ENCODE peak calls at places on chromosomes 5 and 9, in six cellular contexts. C is fibroblast of pulmonary artery; D is mesothelial cell of epicardium; O is fibroblast of mammary gland; Y is CD8-positive, alpha-beta T cell; V is endothelial cell. S is an unnamed sample.

GRCh38 chr5:60649288-60649917 is 50.6 kb downstream of the DEPDC1B start:
- DNase-seq in C (peak), D (no peak), O (peak), Y (no peak), V (no peak), S (no peak)

GRCh38 chr9:134065720-134066419 is 2.0 kb downstream of the BRD3 start:
- DNase-seq in C (peak), D (no peak), O (peak), Y (peak), V (no peak), S (peak)

GRCh38 chr5:9439651-9440292 is 106.1 kb downstream of the SEMA5A start:
- DNase-seq in C (no peak), D (no peak), O (no peak), Y (no peak), V (no peak), S (no peak)

GRCh38 chr9:84744726-84745125 is 75.2 kb downstream of the NTRK2 start:
- DNase-seq in C (no peak), D (no peak), O (no peak), Y (no peak), V (no peak), S (no peak)

GRCh38 chr9:132694144-132694543 is 23.9 kb downstream of the GTF3C4 start:
- DNase-seq in C (peak), D (no peak), O (peak), Y (no peak), V (no peak), S (no peak)

GRCh38 chr5:151584057-151584937 is 6.8 kb downstream of the FAT2 start:
- DNase-seq in C (no peak), D (no peak), O (no peak), Y (no peak), V (no peak), S (no peak)

GRCh38 chr5:163165277-163165676 is 272.1 kb upstream of the CCNG1 start:
- DNase-seq in C (no peak), D (no peak), O (no peak), Y (no peak), V (no peak), S (no peak)

GRCh38 chr9:94809778-94810177 is 83.3 kb downstream of the AOPEP start:
- DNase-seq in C (no peak), D (no peak), O (no peak), Y (no peak), V (peak), S (no peak)

GRCh38 chr9:131739988-131740648 is at the start of gene RAPGEF1:
- DNase-seq in C (peak), D (peak), O (no peak), Y (peak), V (peak), S (peak)

GRCh38 chr5:137098238-137098637 is 400.9 kb downstream of the SPOCK1 start:
- DNase-seq in C (no peak), D (no peak), O (no peak), Y (no peak), V (no peak), S (no peak)

GRCh38 chr9:117160254-117160653 is 254.6 kb downstream of the ASTN2 start:
- DNase-seq in C (no peak), D (no peak), O (no peak), Y (no peak), V (no peak), S (no peak)

GRCh38 chr5:156683509-156683908 is 166.6 kb upstream of the PPP1R2B start:
- DNase-seq in C (no peak), D (no peak), O (no peak), Y (no peak), V (no peak), S (no peak)

GRCh38 chr5:164301136-164301535 is 795.7 kb downstream of the MAT2B start:
- DNase-seq in C (no peak), D (no peak), O (no peak), Y (no peak), V (no peak), S (no peak)

GRCh38 chr5:150765789-150766149 is 7.0 kb upstream of the DCTN4 start:
- DNase-seq in C (no peak), D (no peak), O (no peak), Y (no peak), V (no peak), S (no peak)

GRCh38 chr9:26754494-26755188 is 138.0 kb downstream of the CAAP1 start:
- DNase-seq in C (no peak), D (no peak), O (no peak), Y (no peak), V (no peak), S (no peak)

GRCh38 chr9:126423022-126423708 is 96.5 kb downstream of the MVB12B start:
- DNase-seq in C (no peak), D (no peak), O (no peak), Y (peak), V (no peak), S (no peak)

GRCh38 chr5:1182633-1183423 is 18.6 kb upstream of the SLC6A19 start:
- DNase-seq in C (no peak), D (no peak), O (no peak), Y (no peak), V (no peak), S (no peak)

GRCh38 chr5:17808566-17808965 is 174.3 kb downstream of the TAF11L14 start:
- DNase-seq in C (no peak), D (no peak), O (no peak), Y (no peak), V (no peak), S (no peak)

GRCh38 chr5:120293796-120294195 is 170.3 kb upstream of the PRR16 start:
- DNase-seq in C (peak), D (no peak), O (peak), Y (no peak), V (no peak), S (no peak)

GRCh38 chr5:157253547-157253946 is 12.4 kb upstream of the CYFIP2 start:
- DNase-seq in C (peak), D (peak), O (peak), Y (no peak), V (peak), S (no peak)

GRCh38 chr5:69271376-69271775 is 36.7 kb downstream of the CDK7 start:
- DNase-seq in C (peak), D (no peak), O (peak), Y (no peak), V (no peak), S (no peak)

DNA sequence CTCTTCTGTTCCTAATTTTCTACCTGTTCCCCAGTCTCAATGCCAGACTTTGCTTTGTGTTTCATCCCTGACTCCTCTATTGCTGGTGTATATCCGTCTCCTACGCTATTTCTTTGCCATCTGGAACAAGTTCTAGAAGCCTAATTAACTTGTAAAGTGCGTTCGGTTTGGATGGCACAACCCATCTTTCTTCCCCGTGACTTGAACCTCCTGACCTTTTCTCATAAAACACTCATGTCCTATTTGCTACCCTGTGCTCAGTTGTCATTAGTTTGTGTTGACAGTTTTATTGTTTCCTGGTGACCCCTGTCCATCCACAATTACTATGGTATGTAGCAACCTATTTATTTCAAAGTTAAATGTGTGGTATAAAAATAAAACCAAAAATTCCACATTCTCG is 323.5 kb downstream of the TLE4 start:
- DNase-seq in C (no peak), D (no peak), O (no peak), Y (no peak), V (no peak), S (no peak)
- TF ChIP-seq CTCF in C (no peak), D (no peak), O (no peak), Y (no peak), V (no peak), S (no peak)

GRCh38 chr5:142654578-142655042 is 31.3 kb downstream of the FGF1 start:
- DNase-seq in C (no peak), D (no peak), O (no peak), Y (no peak), V (no peak), S (no peak)
- TF ChIP-seq CTCF in C (peak), D (no peak), O (no peak), Y (no peak), V (peak), S (no peak)

DNA sequence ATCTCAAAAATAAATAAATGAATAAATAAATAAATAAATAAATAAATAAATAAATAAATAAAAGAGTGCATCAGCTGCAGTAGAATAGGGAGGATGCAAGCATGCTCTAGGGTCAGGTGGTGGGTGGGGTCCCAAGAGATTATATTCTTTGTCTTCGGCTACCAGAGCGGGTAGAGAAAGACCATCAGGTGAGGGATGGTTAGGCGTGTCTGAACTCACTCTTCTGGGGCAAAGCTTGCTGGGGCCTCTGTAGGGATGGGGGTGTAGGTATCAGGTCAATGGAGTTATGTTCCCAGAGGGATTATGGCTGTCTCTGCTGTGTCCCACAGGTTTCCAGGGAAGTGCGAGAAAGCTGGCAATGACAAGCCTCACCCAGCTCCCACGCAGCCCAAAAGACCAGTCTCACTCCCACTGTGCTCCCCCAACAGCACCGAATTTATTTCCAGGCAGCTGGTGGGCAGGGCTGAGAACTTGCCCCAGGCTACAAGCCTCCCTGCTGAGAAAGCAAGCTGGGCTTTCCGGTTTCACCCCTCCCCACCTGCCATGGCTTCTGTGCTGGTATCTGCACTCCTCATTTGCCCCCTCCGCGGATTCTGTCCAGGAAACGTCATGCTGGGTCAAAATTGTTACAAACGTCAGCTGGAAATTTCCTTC is 180.8 kb downstream of the LURAP1L start:
- DNase-seq in C (no peak), D (peak), O (no peak), Y (no peak), V (no peak), S (no peak)
- TF ChIP-seq CTCF in C (no peak), D (no peak), O (no peak), Y (no peak), V (no peak), S (no peak)

GRCh38 chr5:100623719-100624118 is 88.5 kb downstream of the FAM174A start:
- DNase-seq in C (peak), D (no peak), O (peak), Y (no peak), V (no peak), S (no peak)
- TF ChIP-seq CTCF in C (peak), D (no peak), O (peak), Y (peak), V (no peak), S (peak)

DNA sequence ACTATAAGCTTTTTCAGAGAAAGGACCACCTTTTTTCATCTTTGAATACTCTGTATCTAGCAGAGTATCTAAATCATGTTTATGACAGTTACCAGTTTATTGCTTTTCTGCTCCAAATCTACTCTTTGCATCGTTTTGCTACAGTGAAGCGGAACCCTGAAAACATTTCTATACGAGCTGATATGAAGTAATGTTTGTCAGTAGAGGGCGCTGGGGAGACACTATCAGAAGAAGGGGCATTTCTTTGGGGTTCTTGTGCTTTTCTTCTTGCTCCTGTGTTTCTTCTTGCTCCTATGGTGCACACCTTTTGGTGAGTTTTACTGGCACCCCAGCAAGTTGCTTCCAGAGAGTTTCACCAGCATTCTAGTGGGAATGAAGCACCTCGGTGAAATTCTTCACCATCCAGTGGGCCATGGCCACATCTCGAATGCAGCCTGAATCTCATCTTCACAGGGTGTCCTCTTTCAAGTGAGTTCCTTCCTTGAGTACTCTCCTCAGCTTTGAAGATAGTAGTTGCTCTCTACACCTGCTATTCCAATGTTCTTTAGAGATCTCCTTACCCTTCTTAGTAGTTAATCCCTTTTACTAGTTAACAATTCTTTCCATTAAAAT is 98.4 kb downstream of the FGF1 start:
- DNase-seq in C (peak), D (no peak), O (peak), Y (no peak), V (peak), S (no peak)
- TF ChIP-seq CTCF in C (peak), D (no peak), O (peak), Y (peak), V (peak), S (peak)

GRCh38 chr9:123724211-123724831 is 205.6 kb downstream of the DENND1A start:
- DNase-seq in C (peak), D (no peak), O (peak), Y (no peak), V (no peak), S (no peak)
- TF ChIP-seq CTCF in C (peak), D (no peak), O (peak), Y (no peak), V (no peak), S (no peak)

DNA sequence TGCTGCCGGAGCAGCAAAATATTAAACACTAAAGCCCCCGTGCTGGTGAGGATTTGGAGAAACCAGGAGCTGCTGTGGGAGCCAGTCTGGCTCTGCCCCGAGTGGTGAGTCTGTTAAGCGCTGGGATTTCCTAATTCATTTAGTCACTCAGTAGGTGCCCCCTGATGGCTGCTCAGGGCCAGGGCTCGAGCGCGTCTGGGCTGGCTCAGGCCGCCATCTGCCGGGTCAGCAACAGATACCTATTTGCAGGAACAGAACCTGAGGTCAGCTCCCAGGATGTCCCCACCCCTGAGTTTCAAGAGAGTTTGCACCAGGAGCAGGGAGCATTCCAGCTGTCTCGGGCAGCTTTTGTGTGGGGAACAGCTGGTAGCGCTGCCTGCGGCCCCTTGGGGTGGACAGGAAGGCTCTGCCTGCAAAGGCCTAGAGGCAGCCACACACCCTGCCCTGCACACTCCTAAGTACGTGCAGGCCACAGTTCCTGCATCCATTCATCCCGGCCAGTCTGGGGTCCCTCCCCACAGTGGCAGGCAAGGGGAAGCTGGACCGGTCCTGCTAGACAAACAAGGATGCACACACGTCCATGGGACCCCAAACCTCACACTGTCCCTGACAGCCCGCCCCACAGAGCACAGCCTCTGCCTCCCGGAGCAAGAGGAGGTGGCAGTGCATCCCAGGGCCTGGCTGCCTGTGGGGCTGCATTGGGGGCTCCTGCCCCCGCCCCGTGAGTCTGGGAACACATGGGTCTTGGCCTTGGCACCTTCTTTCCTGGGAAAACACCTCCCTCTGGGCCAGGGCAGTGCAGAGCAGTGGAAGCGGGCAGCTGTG is 83.7 kb downstream of the ADAMTS2 start:
- DNase-seq in C (peak), D (peak), O (peak), Y (no peak), V (peak), S (peak)
- TF ChIP-seq CTCF in C (peak), D (no peak), O (peak), Y (no peak), V (no peak), S (peak)

S was measured in D721Med.